ENCODE peak calls at places on chromosomes 12 and 14, in five cellular contexts. V, F, C, M and B are unnamed samples.

GRCh38 chr12:107291018-107291417 is 197.7 kb upstream of the CRY1 start:
- DNase-seq in C (no peak), F (no peak), V (no peak), M (no peak), B (no peak)

GRCh38 chr14:100115726-100116125 is 43.7 kb downstream of the DEGS2 start:
- DNase-seq in V (no peak), F (no peak), C (peak), M (no peak), B (no peak)

GRCh38 chr12:76555797-76556196 is 3.8 kb downstream of the OSBPL8 start:
- DNase-seq in M (no peak), F (no peak), C (no peak), V (no peak), B (no peak)

GRCh38 chr14:66696326-66696725 is 188.4 kb downstream of the GPHN start:
- DNase-seq in M (no peak), F (no peak), V (no peak), C (no peak), B (no peak)

GRCh38 chr12:132396657-132397056 is 67.3 kb upstream of the GALNT9 start:
- DNase-seq in M (no peak), C (peak), F (no peak), V (no peak), B (peak)

GRCh38 chr14:81946808-81947798 is 413.4 kb upstream of the SEL1L start:
- DNase-seq in M (peak), F (no peak), C (no peak), V (no peak), B (no peak)

GRCh38 chr14:100219126-100219785 is 19.7 kb upstream of the YY1 start:
- DNase-seq in C (peak), V (no peak), F (no peak), M (no peak), B (peak)

GRCh38 chr12:12927211-12928079 is 24.5 kb downstream of the GPRC5D start:
- DNase-seq in V (no peak), M (no peak), F (peak), C (peak), B (peak)

GRCh38 chr14:64671591-64671990 is 32.6 kb upstream of the PLEKHG3 start:
- DNase-seq in C (no peak), M (no peak), F (no peak), V (no peak), B (no peak)

GRCh38 chr14:30034049-30034635 is 106.5 kb upstream of the PRKD1 start:
- DNase-seq in F (no peak), V (no peak), C (no peak), M (no peak), B (no peak)

GRCh38 chr12:24270464-24270863 is 321.0 kb upstream of the SOX5 start:
- DNase-seq in M (no peak), C (no peak), V (no peak), F (no peak), B (no peak)

GRCh38 chr12:15268927-15269552 is 47.8 kb upstream of the RERG start:
- DNase-seq in C (no peak), V (peak), F (no peak), M (no peak), B (no peak)

GRCh38 chr12:4892418-4892817 is 17.3 kb upstream of the KCNA1 start:
- DNase-seq in M (no peak), F (no peak), V (no peak), C (no peak), B (no peak)

GRCh38 chr14:100815478-100816285 is 10.2 kb upstream of the MEG3 start:
- DNase-seq in C (peak), M (no peak), F (no peak), V (no peak), B (peak)

GRCh38 chr14:65226824-65227604 is 124.7 kb upstream of the MAX start:
- DNase-seq in C (peak), M (no peak), V (peak), F (no peak), B (no peak)

GRCh38 chr14:55803506-55804197 is 223.6 kb downstream of the KTN1 start:
- DNase-seq in C (no peak), V (no peak), M (no peak), F (no peak), B (no peak)

GRCh38 chr14:87149583-87150354 is 843.2 kb downstream of the GALC start:
- DNase-seq in F (no peak), V (no peak), C (no peak), M (no peak), B (no peak)

GRCh38 chr14:32109676-32110075 is 32.6 kb downstream of the ARHGAP5 start:
- DNase-seq in M (no peak), F (no peak), C (no peak), V (no peak), B (no peak)

GRCh38 chr12:48764521-48764920 is 24.4 kb downstream of the ADCY6 start:
- DNase-seq in V (no peak), M (no peak), F (no peak), C (no peak), B (no peak)

GRCh38 chr14:54048736-54049135 is 92.1 kb upstream of the BMP4 start:
- DNase-seq in F (no peak), C (no peak), V (no peak), M (no peak), B (no peak)

GRCh38 chr12:111578276-111578970 is 20.7 kb downstream of the ATXN2 start:
- DNase-seq in M (no peak), V (no peak), C (no peak), F (no peak), B (no peak)

GRCh38 chr12:5716221-5716620 is 228.8 kb downstream of the ANO2 start:
- DNase-seq in C (no peak), F (no peak), M (no peak), V (no peak), B (no peak)